ENCODE peak calls at places on chromosomes 6 and 20, in five cellular contexts. One of them, this sample, is unnamed.

GRCh38 chr6:139743629-139744028 is 369.2 kb upstream of the CITED2 start:
- DNase-seq in Karpas-422: no peak
- DNase-seq in endodermal cell: no peak
- DNase-seq in neural progenitor cell: no peak
- DNase-seq in fibroblast of lung: peak; percentile 81
- DNase-seq in this sample: no peak

GRCh38 chr20:51594206-51594998 is 51.9 kb upstream of the NFATC2 start:
- DNase-seq in endodermal cell: no peak
- DNase-seq in neural progenitor cell: no peak
- DNase-seq in Karpas-422: no peak
- DNase-seq in fibroblast of lung: no peak
- DNase-seq in this sample: no peak

GRCh38 chr20:5864873-5865582 is 85.3 kb downstream of the TRMT6 start:
- DNase-seq in endodermal cell: no peak
- DNase-seq in Karpas-422: no peak
- DNase-seq in neural progenitor cell: no peak
- DNase-seq in fibroblast of lung: peak; percentile 61
- DNase-seq in this sample: no peak

GRCh38 chr6:54058236-54058635 is 53.0 kb upstream of the MLIP start:
- DNase-seq in Karpas-422: no peak
- DNase-seq in fibroblast of lung: no peak
- DNase-seq in endodermal cell: no peak
- DNase-seq in neural progenitor cell: no peak
- DNase-seq in this sample: no peak

GRCh38 chr6:170057034-170057734 is 233.7 kb downstream of the DLL1 start:
- DNase-seq in neural progenitor cell: no peak
- DNase-seq in endodermal cell: peak; percentile 21
- DNase-seq in Karpas-422: no peak
- DNase-seq in fibroblast of lung: no peak
- DNase-seq in this sample: no peak

GRCh38 chr20:9028419-9028818 is 40.5 kb upstream of the PLCB4 start:
- DNase-seq in fibroblast of lung: peak; percentile 60
- DNase-seq in Karpas-422: no peak
- DNase-seq in neural progenitor cell: no peak
- DNase-seq in endodermal cell: no peak
- DNase-seq in this sample: no peak

GRCh38 chr6:84733889-84734288 is 30.5 kb downstream of the TBX18 start:
- DNase-seq in endodermal cell: no peak
- DNase-seq in fibroblast of lung: no peak
- DNase-seq in neural progenitor cell: no peak
- DNase-seq in Karpas-422: no peak
- DNase-seq in this sample: peak; percentile 37

GRCh38 chr6:105137388-105137787 is 42.4 kb downstream of the POPDC3 start:
- DNase-seq in endodermal cell: peak; percentile 48
- DNase-seq in neural progenitor cell: peak; percentile 33
- DNase-seq in Karpas-422: no peak
- DNase-seq in fibroblast of lung: peak; percentile 12
- DNase-seq in this sample: no peak

GRCh38 chr6:170437719-170438401 is 115.2 kb downstream of the PSMB1 start:
- DNase-seq in endodermal cell: peak; percentile 35
- DNase-seq in Karpas-422: no peak
- DNase-seq in neural progenitor cell: no peak
- DNase-seq in fibroblast of lung: no peak
- DNase-seq in this sample: no peak

GRCh38 chr6:31058128-31058894 is 48.0 kb downstream of the MUC22 start:
- DNase-seq in neural progenitor cell: peak; percentile 83
- DNase-seq in endodermal cell: no peak
- DNase-seq in fibroblast of lung: peak; percentile 94
- DNase-seq in Karpas-422: peak; percentile 59
- DNase-seq in this sample: no peak

GRCh38 chr20:3420211-3420707 is 12.8 kb upstream of the DNAAF9 start:
- DNase-seq in endodermal cell: no peak
- DNase-seq in fibroblast of lung: peak; percentile 78
- DNase-seq in neural progenitor cell: no peak
- DNase-seq in Karpas-422: no peak
- DNase-seq in this sample: no peak

GRCh38 chr6:146990821-146991798 is 213.1 kb upstream of the STXBP5 start:
- DNase-seq in fibroblast of lung: peak; percentile 88
- DNase-seq in endodermal cell: no peak
- DNase-seq in Karpas-422: no peak
- DNase-seq in neural progenitor cell: no peak
- DNase-seq in this sample: no peak

GRCh38 chr6:169907419-169908115 is 156.1 kb downstream of the ERMARD start:
- DNase-seq in fibroblast of lung: no peak
- DNase-seq in Karpas-422: no peak
- DNase-seq in neural progenitor cell: no peak
- DNase-seq in endodermal cell: no peak
- DNase-seq in this sample: no peak

GRCh38 chr20:62774762-62775161 is 21.5 kb upstream of the MRGBP start:
- DNase-seq in Karpas-422: no peak
- DNase-seq in fibroblast of lung: no peak
- DNase-seq in neural progenitor cell: no peak
- DNase-seq in endodermal cell: no peak
- DNase-seq in this sample: no peak

GRCh38 chr6:45773906-45774305 is 241.8 kb downstream of the CLIC5 start:
- DNase-seq in Karpas-422: no peak
- DNase-seq in endodermal cell: no peak
- DNase-seq in neural progenitor cell: no peak
- DNase-seq in fibroblast of lung: no peak
- DNase-seq in this sample: no peak

GRCh38 chr20:50514750-50515149 is 4.6 kb downstream of the PTPN1 start:
- DNase-seq in fibroblast of lung: no peak
- DNase-seq in neural progenitor cell: no peak
- DNase-seq in Karpas-422: no peak
- DNase-seq in endodermal cell: no peak
- DNase-seq in this sample: no peak

GRCh38 chr20:25739615-25740320 is 43.1 kb upstream of the ZNF337 start:
- DNase-seq in fibroblast of lung: peak; percentile 5
- DNase-seq in neural progenitor cell: no peak
- DNase-seq in endodermal cell: no peak
- DNase-seq in Karpas-422: no peak
- DNase-seq in this sample: no peak

GRCh38 chr6:14664112-14664592 is 546.6 kb downstream of the CD83 start:
- DNase-seq in endodermal cell: no peak
- DNase-seq in neural progenitor cell: no peak
- DNase-seq in fibroblast of lung: no peak
- DNase-seq in Karpas-422: no peak
- DNase-seq in this sample: no peak

GRCh38 chr20:37534401-37535157 is 6.9 kb upstream of the BLCAP start:
- DNase-seq in endodermal cell: peak; percentile 78
- DNase-seq in Karpas-422: peak; percentile 90
- DNase-seq in fibroblast of lung: peak; percentile 87
- DNase-seq in neural progenitor cell: peak; percentile 86
- DNase-seq in this sample: peak; percentile 77

GRCh38 chr6:6629416-6629815 is 40.9 kb downstream of the LY86 start:
- DNase-seq in Karpas-422: no peak
- DNase-seq in fibroblast of lung: no peak
- DNase-seq in endodermal cell: peak; percentile 24
- DNase-seq in neural progenitor cell: no peak
- DNase-seq in this sample: no peak

GRCh38 chr20:32139947-32140346 is 30.4 kb downstream of the TM9SF4 start:
- DNase-seq in Karpas-422: peak; percentile 55
- DNase-seq in fibroblast of lung: no peak
- DNase-seq in endodermal cell: no peak
- DNase-seq in neural progenitor cell: no peak
- DNase-seq in this sample: no peak

GRCh38 chr6:132253906-132254305 is 147.4 kb downstream of the MOXD1 start:
- DNase-seq in endodermal cell: no peak
- DNase-seq in fibroblast of lung: no peak
- DNase-seq in neural progenitor cell: no peak
- DNase-seq in Karpas-422: no peak
- DNase-seq in this sample: peak; percentile 46

GRCh38 chr6:122894791-122895190 is 101.2 kb upstream of the CLVS2 start:
- DNase-seq in neural progenitor cell: no peak
- DNase-seq in fibroblast of lung: no peak
- DNase-seq in endodermal cell: no peak
- DNase-seq in Karpas-422: no peak
- DNase-seq in this sample: no peak

GRCh38 chr6:125858427-125859320 is 67.9 kb downstream of the NCOA7 start:
- DNase-seq in fibroblast of lung: peak; percentile 75
- DNase-seq in Karpas-422: peak; percentile 82
- DNase-seq in neural progenitor cell: peak; percentile 83
- DNase-seq in endodermal cell: peak; percentile 92
- DNase-seq in this sample: peak; percentile 95

DNA sequence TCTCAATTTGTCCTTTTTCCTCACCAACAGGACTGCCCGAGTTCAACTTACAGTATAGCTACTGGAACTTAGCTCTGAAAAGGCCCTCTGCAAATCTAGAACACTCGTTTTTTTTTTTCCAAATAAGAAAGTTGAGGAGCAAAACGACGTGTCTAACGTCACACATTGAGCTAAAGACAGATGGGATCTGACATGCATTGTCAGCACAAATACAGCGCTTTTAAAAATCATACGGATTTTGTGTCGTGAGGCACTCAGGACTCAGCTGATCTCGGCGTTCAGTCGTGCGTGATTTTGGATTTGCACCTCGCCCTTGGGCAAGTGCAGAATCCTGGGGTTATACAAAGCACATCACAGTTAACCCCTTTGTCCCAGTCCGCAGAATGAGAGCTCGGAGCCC is 94.7 kb upstream of the ZNF322 start:
- DNase-seq in fibroblast of lung: no peak
- DNase-seq in Karpas-422: no peak
- DNase-seq in neural progenitor cell: no peak
- DNase-seq in endodermal cell: no peak
- DNase-seq in this sample: peak; percentile 3
- H3K9ac ChIP-seq in fibroblast of lung: no peak overlapping the region
- H3K9ac ChIP-seq in Karpas-422: no peak overlapping the region
- H3K9ac ChIP-seq in neural progenitor cell: no peak overlapping the region
- H3K9ac ChIP-seq in endodermal cell: no peak overlapping the region
- H3K9ac ChIP-seq in this sample: peak overlapping the region; percentile 1

GRCh38 chr6:52336919-52337561 is 24.9 kb upstream of the PAQR8 start:
- DNase-seq in endodermal cell: no peak
- DNase-seq in neural progenitor cell: no peak
- DNase-seq in fibroblast of lung: no peak
- DNase-seq in Karpas-422: no peak
- DNase-seq in this sample: no peak

GRCh38 chr6:52335576-52335975 is 26.4 kb upstream of the PAQR8 start:
- DNase-seq in endodermal cell: no peak
- DNase-seq in neural progenitor cell: no peak
- DNase-seq in fibroblast of lung: no peak
- DNase-seq in Karpas-422: no peak
- DNase-seq in this sample: no peak

GRCh38 chr6:52330470-52330869 is 31.5 kb upstream of the PAQR8 start:
- DNase-seq in neural progenitor cell: no peak
- DNase-seq in Karpas-422: peak; percentile 43
- DNase-seq in endodermal cell: peak; percentile 56
- DNase-seq in fibroblast of lung: no peak
- DNase-seq in this sample: peak; percentile 91

GRCh38 chr6:52331793-52332457 is 30.0 kb upstream of the PAQR8 start:
- DNase-seq in endodermal cell: no peak
- DNase-seq in Karpas-422: no peak
- DNase-seq in fibroblast of lung: no peak
- DNase-seq in neural progenitor cell: no peak
- DNase-seq in this sample: no peak

GRCh38 chr6:52333840-52334200 is 28.1 kb upstream of the PAQR8 start:
- DNase-seq in Karpas-422: no peak
- DNase-seq in endodermal cell: no peak
- DNase-seq in neural progenitor cell: no peak
- DNase-seq in fibroblast of lung: no peak
- DNase-seq in this sample: no peak
- H3K27ac ChIP-seq in Karpas-422: no peak overlapping the region
- H3K27ac ChIP-seq in endodermal cell: no peak overlapping the region
- H3K27ac ChIP-seq in neural progenitor cell: no peak overlapping the region
- H3K27ac ChIP-seq in fibroblast of lung: no peak overlapping the region
- H3K27ac ChIP-seq in this sample: no peak overlapping the region

GRCh38 chr20:11918280-11918952 is 723 bp downstream of the BTBD3 start:
- DNase-seq in fibroblast of lung: peak; percentile 19
- DNase-seq in neural progenitor cell: no peak
- DNase-seq in Karpas-422: no peak
- DNase-seq in endodermal cell: no peak
- DNase-seq in this sample: no peak
- H3K9ac ChIP-seq in fibroblast of lung: peak overlapping the region; percentile 51
- H3K9ac ChIP-seq in neural progenitor cell: no peak overlapping the region
- H3K9ac ChIP-seq in Karpas-422: no peak overlapping the region
- H3K9ac ChIP-seq in endodermal cell: no peak overlapping the region
- H3K9ac ChIP-seq in this sample: no peak overlapping the region

DNA sequence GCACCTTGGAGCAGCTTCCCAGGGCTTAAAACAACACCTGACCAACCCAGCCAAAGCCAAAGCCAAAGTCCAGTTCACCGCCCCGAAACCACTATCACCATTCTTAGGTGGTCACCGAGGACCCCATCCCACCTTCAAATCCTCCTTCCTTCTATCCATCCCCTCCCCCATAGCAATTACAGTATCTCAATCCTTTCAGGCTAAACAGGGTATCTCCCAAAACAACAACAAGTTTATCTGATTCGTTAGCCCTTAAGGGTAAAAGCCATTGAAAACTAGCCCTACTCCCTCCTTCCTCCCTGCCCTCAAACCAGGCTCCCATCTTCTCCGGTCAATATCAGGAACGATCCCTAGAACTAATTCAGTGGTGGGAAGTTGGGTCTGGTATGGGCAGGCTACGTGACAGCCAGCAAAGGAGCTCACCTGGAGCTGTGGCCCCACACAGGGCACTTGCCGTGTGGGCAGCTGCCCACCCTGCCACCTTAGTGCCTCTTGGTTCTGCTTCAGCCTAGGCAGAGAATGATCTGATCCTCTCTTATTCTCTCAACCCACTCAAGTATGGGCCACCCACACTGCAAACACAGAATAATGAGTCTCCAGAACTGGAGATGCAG is 2.0 kb downstream of the ARHGAP18 start:
- DNase-seq in fibroblast of lung: no peak
- DNase-seq in neural progenitor cell: no peak
- DNase-seq in endodermal cell: no peak
- DNase-seq in Karpas-422: no peak
- DNase-seq in this sample: no peak
- H3K27ac ChIP-seq in fibroblast of lung: peak overlapping the region; percentile 75
- H3K27ac ChIP-seq in neural progenitor cell: no peak overlapping the region
- H3K27ac ChIP-seq in endodermal cell: no peak overlapping the region
- H3K27ac ChIP-seq in Karpas-422: no peak overlapping the region
- H3K27ac ChIP-seq in this sample: no peak overlapping the region

This sample was measured in mesendoderm.